ENCODE peak calls at places on chromosomes 5 and 9, in seven cellular contexts. One of them, this sample, is unnamed.
A peak's percentile ranks its signal among the peaks of the same experiment; 100 is the strongest.

GRCh38 chr5:56026863-56027300 is 32.1 kb upstream of the IL6ST start:
- DNase-seq in CD4-positive, alpha-beta T cell: no peak
- DNase-seq in AG04449: peak; percentile 61
- DNase-seq in lower leg skin: no peak
- DNase-seq in AG10803: peak; percentile 80
- DNase-seq in heart right ventricle: no peak
- DNase-seq in uterus: no peak
- DNase-seq in this sample: no peak

GRCh38 chr5:31194458-31194808 is 947 bp downstream of the CDH6 start:
- DNase-seq in CD4-positive, alpha-beta T cell: no peak
- DNase-seq in AG04449: no peak
- DNase-seq in lower leg skin: no peak
- DNase-seq in AG10803: no peak
- DNase-seq in heart right ventricle: no peak
- DNase-seq in uterus: no peak
- DNase-seq in this sample: no peak

GRCh38 chr9:72981433-72981832 is 28.6 kb upstream of the ALDH1A1 start:
- DNase-seq in CD4-positive, alpha-beta T cell: no peak
- DNase-seq in AG04449: no peak
- DNase-seq in lower leg skin: no peak
- DNase-seq in AG10803: no peak
- DNase-seq in heart right ventricle: no peak
- DNase-seq in uterus: no peak
- DNase-seq in this sample: no peak

GRCh38 chr9:70444904-70445303 is 30.4 kb upstream of the KLF9 start:
- DNase-seq in CD4-positive, alpha-beta T cell: no peak
- DNase-seq in AG04449: no peak
- DNase-seq in lower leg skin: no peak
- DNase-seq in AG10803: no peak
- DNase-seq in heart right ventricle: no peak
- DNase-seq in uterus: no peak
- DNase-seq in this sample: no peak

GRCh38 chr5:35754481-35754880 is 102.2 kb upstream of the IL7R start:
- DNase-seq in CD4-positive, alpha-beta T cell: no peak
- DNase-seq in AG04449: no peak
- DNase-seq in lower leg skin: no peak
- DNase-seq in AG10803: no peak
- DNase-seq in heart right ventricle: no peak
- DNase-seq in uterus: no peak
- DNase-seq in this sample: no peak

GRCh38 chr9:81594415-81594814 is 94.9 kb downstream of the TLE1 start:
- DNase-seq in CD4-positive, alpha-beta T cell: no peak
- DNase-seq in AG04449: no peak
- DNase-seq in lower leg skin: no peak
- DNase-seq in AG10803: no peak
- DNase-seq in heart right ventricle: no peak
- DNase-seq in uterus: no peak
- DNase-seq in this sample: no peak

GRCh38 chr5:154330097-154330667 is 115.6 kb upstream of the SAP30L start:
- DNase-seq in CD4-positive, alpha-beta T cell: no peak
- DNase-seq in AG04449: no peak
- DNase-seq in lower leg skin: no peak
- DNase-seq in AG10803: no peak
- DNase-seq in heart right ventricle: no peak
- DNase-seq in uterus: no peak
- DNase-seq in this sample: no peak

GRCh38 chr9:16521868-16522381 is 348.5 kb downstream of the BNC2 start:
- DNase-seq in CD4-positive, alpha-beta T cell: no peak
- DNase-seq in AG04449: peak; percentile 80
- DNase-seq in lower leg skin: peak; percentile 52
- DNase-seq in AG10803: peak; percentile 98
- DNase-seq in heart right ventricle: peak; percentile 34
- DNase-seq in uterus: peak; percentile 62
- DNase-seq in this sample: no peak

GRCh38 chr5:80092521-80093107 is 57.5 kb downstream of the THBS4 start:
- DNase-seq in CD4-positive, alpha-beta T cell: no peak
- DNase-seq in AG04449: no peak
- DNase-seq in lower leg skin: no peak
- DNase-seq in AG10803: no peak
- DNase-seq in heart right ventricle: no peak
- DNase-seq in uterus: no peak
- DNase-seq in this sample: no peak

GRCh38 chr5:6261668-6262067 is 116.7 kb downstream of the MED10 start:
- DNase-seq in CD4-positive, alpha-beta T cell: no peak
- DNase-seq in AG04449: no peak
- DNase-seq in lower leg skin: no peak
- DNase-seq in AG10803: no peak
- DNase-seq in heart right ventricle: no peak
- DNase-seq in uterus: no peak
- DNase-seq in this sample: no peak

GRCh38 chr5:6262651-6263363 is 115.5 kb downstream of the MED10 start:
- DNase-seq in CD4-positive, alpha-beta T cell: no peak
- DNase-seq in AG04449: no peak
- DNase-seq in lower leg skin: no peak
- DNase-seq in AG10803: no peak
- DNase-seq in heart right ventricle: no peak
- DNase-seq in uterus: no peak
- DNase-seq in this sample: no peak

GRCh38 chr5:6266671-6267197 is 111.6 kb downstream of the MED10 start:
- DNase-seq in CD4-positive, alpha-beta T cell: no peak
- DNase-seq in AG04449: no peak
- DNase-seq in lower leg skin: no peak
- DNase-seq in AG10803: no peak
- DNase-seq in heart right ventricle: no peak
- DNase-seq in uterus: no peak
- DNase-seq in this sample: no peak

GRCh38 chr5:6261256-6261655 is 117.1 kb downstream of the MED10 start:
- DNase-seq in CD4-positive, alpha-beta T cell: no peak
- DNase-seq in AG04449: no peak
- DNase-seq in lower leg skin: no peak
- DNase-seq in AG10803: no peak
- DNase-seq in heart right ventricle: no peak
- DNase-seq in uterus: no peak
- DNase-seq in this sample: no peak

DNA sequence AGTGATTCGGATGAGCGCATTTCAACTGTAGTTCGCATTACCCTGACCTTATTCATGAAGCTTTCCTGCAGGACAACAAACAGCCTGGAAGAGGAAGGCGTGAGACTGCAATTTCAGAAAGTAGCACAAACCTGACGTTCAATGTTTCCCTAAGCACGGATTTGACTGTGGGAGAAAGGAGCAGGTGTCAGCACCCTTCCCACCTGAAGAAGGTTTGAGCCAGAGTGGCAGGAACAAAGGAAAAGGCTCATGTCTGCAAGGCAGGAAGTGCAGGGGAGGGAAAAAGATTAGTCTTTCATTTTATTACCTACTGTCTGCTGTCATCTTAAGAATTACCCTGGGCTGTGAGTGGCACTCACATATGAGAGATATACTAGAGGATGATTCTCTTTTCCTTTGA is 114.0 kb downstream of the MED10 start:
- DNase-seq in CD4-positive, alpha-beta T cell: no peak
- DNase-seq in AG04449: no peak
- DNase-seq in lower leg skin: no peak
- DNase-seq in AG10803: no peak
- DNase-seq in heart right ventricle: no peak
- DNase-seq in uterus: no peak
- DNase-seq in this sample: no peak
- TF ChIP-seq CTCF in CD4-positive, alpha-beta T cell: no peak
- TF ChIP-seq CTCF in AG04449: no peak
- TF ChIP-seq CTCF in lower leg skin: no peak
- TF ChIP-seq CTCF in AG10803: no peak
- TF ChIP-seq CTCF in heart right ventricle: no peak
- TF ChIP-seq CTCF in uterus: no peak
- TF ChIP-seq CTCF in this sample: no peak

GRCh38 chr5:140696891-140697492 is 3.3 kb upstream of the ZMAT2 start:
- DNase-seq in CD4-positive, alpha-beta T cell: no peak
- DNase-seq in AG04449: no peak
- DNase-seq in lower leg skin: no peak
- DNase-seq in AG10803: no peak
- DNase-seq in heart right ventricle: no peak
- DNase-seq in uterus: no peak
- DNase-seq in this sample: no peak

GRCh38 chr5:140690376-140690932 is 716 bp downstream of the HARS1 start:
- DNase-seq in CD4-positive, alpha-beta T cell: no peak
- DNase-seq in AG04449: no peak
- DNase-seq in lower leg skin: no peak
- DNase-seq in AG10803: no peak
- DNase-seq in heart right ventricle: no peak
- DNase-seq in uterus: no peak
- DNase-seq in this sample: no peak

GRCh38 chr5:140694276-140694675 is 3.0 kb downstream of the HARS2 start:
- DNase-seq in CD4-positive, alpha-beta T cell: no peak
- DNase-seq in AG04449: no peak
- DNase-seq in lower leg skin: no peak
- DNase-seq in AG10803: no peak
- DNase-seq in heart right ventricle: no peak
- DNase-seq in uterus: no peak
- DNase-seq in this sample: no peak

GRCh38 chr5:140690941-140691924 is at the start of the genes HARS1 and HARS2:
- DNase-seq in CD4-positive, alpha-beta T cell: peak; percentile 74
- DNase-seq in AG04449: peak; percentile 54
- DNase-seq in lower leg skin: peak; percentile 90
- DNase-seq in AG10803: peak; percentile 95
- DNase-seq in heart right ventricle: peak; percentile 92
- DNase-seq in uterus: peak; percentile 84
- DNase-seq in this sample: peak; percentile 70
- TF ChIP-seq CTCF in CD4-positive, alpha-beta T cell: no peak
- TF ChIP-seq CTCF in AG04449: peak; percentile 5
- TF ChIP-seq CTCF in lower leg skin: no peak
- TF ChIP-seq CTCF in AG10803: peak; percentile 18
- TF ChIP-seq CTCF in heart right ventricle: no peak
- TF ChIP-seq CTCF in uterus: no peak
- TF ChIP-seq CTCF in this sample: no peak

GRCh38 chr5:14353661-14354474 is 210.7 kb downstream of the TRIO start:
- DNase-seq in CD4-positive, alpha-beta T cell: no peak
- DNase-seq in AG04449: no peak
- DNase-seq in lower leg skin: no peak
- DNase-seq in AG10803: no peak
- DNase-seq in heart right ventricle: no peak
- DNase-seq in uterus: no peak
- DNase-seq in this sample: no peak
- TF ChIP-seq CTCF in CD4-positive, alpha-beta T cell: no peak
- TF ChIP-seq CTCF in AG04449: no peak
- TF ChIP-seq CTCF in lower leg skin: no peak
- TF ChIP-seq CTCF in AG10803: no peak
- TF ChIP-seq CTCF in heart right ventricle: no peak
- TF ChIP-seq CTCF in uterus: no peak
- TF ChIP-seq CTCF in this sample: no peak

DNA sequence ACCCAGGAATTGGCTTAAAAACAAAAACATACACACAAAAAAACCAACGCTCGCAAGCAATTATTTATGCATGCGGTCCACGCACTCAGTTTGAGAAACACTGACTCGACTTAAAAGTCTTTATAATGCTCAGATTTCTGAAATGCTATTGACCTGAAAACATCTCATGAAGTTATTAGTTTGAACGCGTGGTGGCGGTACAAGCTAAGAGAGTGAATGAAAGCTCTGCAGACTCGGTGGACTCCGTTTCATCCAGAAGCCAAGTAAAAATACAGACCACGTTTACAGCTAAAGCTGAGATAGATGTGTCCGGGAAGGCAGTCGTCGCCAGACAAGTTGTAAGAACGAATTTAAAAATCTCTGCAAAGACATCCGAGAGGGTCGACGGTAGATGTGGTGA is at the start of gene PCDHB6:
- DNase-seq in CD4-positive, alpha-beta T cell: no peak
- DNase-seq in AG04449: no peak
- DNase-seq in lower leg skin: no peak
- DNase-seq in AG10803: peak; percentile 18
- DNase-seq in heart right ventricle: no peak
- DNase-seq in uterus: no peak
- DNase-seq in this sample: no peak
- TF ChIP-seq CTCF in CD4-positive, alpha-beta T cell: no peak
- TF ChIP-seq CTCF in AG04449: no peak
- TF ChIP-seq CTCF in lower leg skin: no peak
- TF ChIP-seq CTCF in AG10803: peak; percentile 47
- TF ChIP-seq CTCF in heart right ventricle: no peak
- TF ChIP-seq CTCF in uterus: no peak
- TF ChIP-seq CTCF in this sample: no peak

DNA sequence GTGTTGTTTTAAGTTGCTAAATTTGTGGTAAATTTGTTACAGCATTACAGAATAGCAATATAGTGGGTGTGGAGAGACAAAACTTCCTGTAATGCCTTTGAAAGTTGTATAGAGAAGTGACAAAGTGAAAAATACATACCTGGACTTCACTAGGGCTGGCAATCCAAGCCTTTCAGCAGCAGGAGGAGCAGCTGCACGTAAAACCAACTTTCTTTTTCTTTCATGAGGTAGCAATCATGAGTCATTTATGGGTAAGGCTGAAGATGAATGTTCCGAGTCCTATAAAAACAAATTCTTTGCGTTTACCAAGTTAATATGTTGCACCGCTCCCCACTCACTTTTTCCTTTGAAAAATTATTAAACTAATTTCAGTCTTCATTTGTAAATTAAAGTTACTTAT is 1138.2 kb downstream of the TAF11L14 start:
- DNase-seq in CD4-positive, alpha-beta T cell: no peak
- DNase-seq in AG04449: no peak
- DNase-seq in lower leg skin: no peak
- DNase-seq in AG10803: no peak
- DNase-seq in heart right ventricle: no peak
- DNase-seq in uterus: no peak
- DNase-seq in this sample: no peak
- TF ChIP-seq CTCF in CD4-positive, alpha-beta T cell: no peak
- TF ChIP-seq CTCF in AG04449: no peak
- TF ChIP-seq CTCF in lower leg skin: no peak
- TF ChIP-seq CTCF in AG10803: no peak
- TF ChIP-seq CTCF in heart right ventricle: no peak
- TF ChIP-seq CTCF in uterus: no peak
- TF ChIP-seq CTCF in this sample: no peak

DNA sequence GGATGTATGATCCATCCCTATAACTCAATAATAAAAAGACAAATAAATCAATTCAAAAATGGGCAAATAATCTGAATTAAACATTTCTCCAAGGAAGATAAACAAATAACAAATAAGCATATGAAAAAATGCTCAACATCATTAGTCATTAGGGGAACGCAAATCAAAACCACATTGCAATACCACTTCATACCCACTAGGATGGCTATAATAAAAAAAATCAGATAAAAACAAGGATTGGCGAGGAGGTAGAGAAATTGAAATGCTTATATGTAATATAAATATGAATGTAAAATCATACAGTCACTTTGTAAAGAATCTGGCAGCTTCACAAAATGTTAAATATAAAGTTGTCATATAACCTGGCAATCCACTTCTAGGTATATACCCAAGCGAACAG is 52.3 kb upstream of the TBCA start:
- DNase-seq in CD4-positive, alpha-beta T cell: no peak
- DNase-seq in AG04449: no peak
- DNase-seq in lower leg skin: no peak
- DNase-seq in AG10803: no peak
- DNase-seq in heart right ventricle: no peak
- DNase-seq in uterus: no peak
- DNase-seq in this sample: no peak
- TF ChIP-seq CTCF in CD4-positive, alpha-beta T cell: no peak
- TF ChIP-seq CTCF in AG04449: no peak
- TF ChIP-seq CTCF in lower leg skin: no peak
- TF ChIP-seq CTCF in AG10803: peak; percentile 11
- TF ChIP-seq CTCF in heart right ventricle: no peak
- TF ChIP-seq CTCF in uterus: no peak
- TF ChIP-seq CTCF in this sample: no peak

GRCh38 chr5:173641171-173641570 is 24.7 kb upstream of the BOD1 start:
- DNase-seq in CD4-positive, alpha-beta T cell: no peak
- DNase-seq in AG04449: no peak
- DNase-seq in lower leg skin: no peak
- DNase-seq in AG10803: no peak
- DNase-seq in heart right ventricle: no peak
- DNase-seq in uterus: no peak
- DNase-seq in this sample: no peak
- TF ChIP-seq CTCF in CD4-positive, alpha-beta T cell: no peak
- TF ChIP-seq CTCF in AG04449: no peak
- TF ChIP-seq CTCF in lower leg skin: no peak
- TF ChIP-seq CTCF in AG10803: no peak
- TF ChIP-seq CTCF in heart right ventricle: no peak
- TF ChIP-seq CTCF in uterus: no peak
- TF ChIP-seq CTCF in this sample: no peak

GRCh38 chr5:10030219-10030831 is 219.4 kb downstream of the ATPSCKMT start:
- DNase-seq in CD4-positive, alpha-beta T cell: no peak
- DNase-seq in AG04449: no peak
- DNase-seq in lower leg skin: no peak
- DNase-seq in AG10803: peak; percentile 34
- DNase-seq in heart right ventricle: no peak
- DNase-seq in uterus: no peak
- DNase-seq in this sample: no peak
- TF ChIP-seq CTCF in CD4-positive, alpha-beta T cell: no peak
- TF ChIP-seq CTCF in AG04449: peak; percentile 21
- TF ChIP-seq CTCF in lower leg skin: no peak
- TF ChIP-seq CTCF in AG10803: peak; percentile 54
- TF ChIP-seq CTCF in heart right ventricle: no peak
- TF ChIP-seq CTCF in uterus: no peak
- TF ChIP-seq CTCF in this sample: no peak